ENCODE peak calls at places on chromosomes 11 and 22, in eight cellular contexts. I is HTR-8/SVneo; M is pancreas; Q is activated naive CD8-positive, alpha-beta T cell treated with anti-CD3 and anti-CD28 coated beads, Interleukin-2, amount 10 ng/mL, durations not matched to agents 7 days and 5 days; C is stimulated activated CD4-positive, alpha-beta T cell treated with anti-CD3 and anti-CD28 coated beads, Interleukin-4, amount 100 ng/mL, for 1 hour; G is hippocampal formation; T is uterus; Z is progenitor cell of endocrine pancreas. X is an unnamed sample.

GRCh38 chr11:10693509-10694071 is at the start of gene IRAG1:
- DNase-seq in I (no peak), M (no peak), Q (no peak), C (no peak), G (no peak), T (peak; percentile 80), Z (no peak), X (peak; percentile 15)

GRCh38 chr11:66936326-66936725 is 21.9 kb downstream of the PC start:
- DNase-seq in I (no peak), M (no peak), Q (no peak), C (no peak), G (no peak), T (no peak), Z (no peak), X (no peak)

GRCh38 chr22:44524806-44525205 is 26.8 kb upstream of the RTL6 start:
- DNase-seq in I (no peak), M (no peak), Q (no peak), C (no peak), G (no peak), T (no peak), Z (no peak), X (no peak)

GRCh38 chr11:85164743-85165142 is 462.4 kb downstream of the DLG2 start:
- DNase-seq in I (no peak), M (no peak), Q (no peak), C (no peak), G (no peak), T (no peak), Z (no peak), X (no peak)

GRCh38 chr11:120911943-120912342 is 112.0 kb upstream of the TBCEL start:
- DNase-seq in I (no peak), M (no peak), Q (no peak), C (no peak), G (no peak), T (no peak), Z (no peak), X (no peak)

GRCh38 chr11:16252373-16252772 is 104.0 kb downstream of the SOX6 start:
- DNase-seq in I (no peak), M (no peak), Q (no peak), C (no peak), G (no peak), T (no peak), Z (no peak), X (peak; percentile 41)

GRCh38 chr11:65429724-65430405 is 7.3 kb downstream of the NEAT1 start:
- DNase-seq in I (no peak), M (peak; percentile 87), Q (peak; percentile 56), C (no peak), G (no peak), T (peak; percentile 61), Z (no peak), X (no peak)

GRCh38 chr11:104073950-104074349 is 37.5 kb downstream of the DDI1 start:
- DNase-seq in I (no peak), M (no peak), Q (no peak), C (no peak), G (peak; percentile 6), T (no peak), Z (no peak), X (peak; percentile 40)

GRCh38 chr11:12777208-12777874 is 103.1 kb downstream of the TEAD1 start:
- DNase-seq in I (peak; percentile 28), M (no peak), Q (no peak), C (no peak), G (no peak), T (no peak), Z (no peak), X (no peak)

GRCh38 chr11:69958308-69958707 is 119.8 kb upstream of the ANO1 start:
- DNase-seq in I (no peak), M (no peak), Q (no peak), C (no peak), G (no peak), T (no peak), Z (no peak), X (no peak)

GRCh38 chr11:99973993-99974392 is 713.1 kb upstream of the ARHGAP42 start:
- DNase-seq in I (no peak), M (no peak), Q (no peak), C (no peak), G (no peak), T (no peak), Z (no peak), X (peak; percentile 47)

GRCh38 chr11:58637367-58637766 is 14.9 kb downstream of the CNTF start:
- DNase-seq in I (no peak), M (no peak), Q (no peak), C (no peak), G (no peak), T (no peak), Z (no peak), X (no peak)

GRCh38 chr11:102223859-102224258 is 93.4 kb upstream of the BIRC3 start:
- DNase-seq in I (no peak), M (no peak), Q (no peak), C (no peak), G (no peak), T (no peak), Z (no peak), X (no peak)

GRCh38 chr22:49566141-49566541 is 261.5 kb downstream of the BRD1 start:
- DNase-seq in I (no peak), M (no peak), Q (peak; percentile 20), C (no peak), G (no peak), T (no peak), Z (no peak), X (no peak)

GRCh38 chr22:50178871-50179869 is 6.5 kb upstream of the TRABD start:
- DNase-seq in I (no peak), M (peak; percentile 31), Q (peak; percentile 30), C (no peak), G (no peak), T (no peak), Z (no peak), X (no peak)

GRCh38 chr11:2775626-2776350 is 76.0 kb upstream of the KCNQ1OT1 start:
- DNase-seq in I (no peak), M (peak; percentile 28), Q (peak; percentile 21), C (peak; percentile 0), G (no peak), T (no peak), Z (peak; percentile 6), X (no peak)

GRCh38 chr11:76588455-76589325 is 81.9 kb downstream of the LRRC32 start:
- DNase-seq in I (no peak), M (no peak), Q (peak; percentile 62), C (peak; percentile 43), G (no peak), T (no peak), Z (no peak), X (no peak)